ENCODE peak calls at places on chromosomes 12 and 14, in seven cellular contexts. C is stimulated activated CD4-positive, alpha-beta T cell treated with anti-CD3 and anti-CD28 coated beads, TNF-alpha, amount 100 ng/mL, for 48 hours; J is upper lobe of right lung; E is NCI-H1694; L is activated CD4-positive, alpha-beta memory T cell treated with anti-CD3 and anti-CD28 coated beads for 36 hours; Z is body of pancreas; D is CD8-positive, alpha-beta memory T cell. I is an unnamed sample.

GRCh38 chr12:129885287-129885686 is 18.5 kb downstream of the TMEM132D start:
- DNase-seq in C (no peak), J (no peak), E (no peak), L (no peak), Z (no peak), D (no peak), I (no peak)

GRCh38 chr12:65505321-65506121 is 227.0 kb downstream of the MSRB3 start:
- DNase-seq in C (no peak), J (no peak), E (no peak), L (no peak), Z (no peak), D (no peak), I (no peak)

GRCh38 chr12:107847830-107848229 is 73.3 kb downstream of the ASCL4 start:
- DNase-seq in C (no peak), J (no peak), E (no peak), L (no peak), Z (no peak), D (no peak), I (no peak)

GRCh38 chr14:71659165-71659564 is 273.1 kb upstream of the RGS6 start:
- DNase-seq in C (no peak), J (no peak), E (no peak), L (no peak), Z (no peak), D (no peak), I (no peak)

GRCh38 chr14:101716077-101716950 is 45.2 kb upstream of the PPP2R5C start:
- DNase-seq in C (no peak), J (no peak), E (no peak), L (no peak), Z (peak; percentile 9), D (no peak), I (peak; percentile 68)

GRCh38 chr14:100336618-100337530 is 13.7 kb downstream of the SLC25A47 start:
- DNase-seq in C (no peak), J (peak; percentile 34), E (no peak), L (peak; percentile 49), Z (peak; percentile 6), D (no peak), I (peak; percentile 44)

GRCh38 chr12:94714378-94714777 is 64.0 kb upstream of the TMCC3 start:
- DNase-seq in C (no peak), J (no peak), E (peak; percentile 17), L (no peak), Z (no peak), D (no peak), I (no peak)

GRCh38 chr14:26008290-26008689 is 589.5 kb downstream of the NOVA1 start:
- DNase-seq in C (no peak), J (no peak), E (no peak), L (no peak), Z (no peak), D (no peak), I (no peak)

GRCh38 chr14:85336817-85337216 is 193.1 kb upstream of the FLRT2 start:
- DNase-seq in C (no peak), J (no peak), E (no peak), L (no peak), Z (no peak), D (no peak), I (no peak)

GRCh38 chr12:85057370-85057963 is 21.3 kb downstream of the LRRIQ1 start:
- DNase-seq in C (peak; percentile 8), J (no peak), E (peak; percentile 13), L (peak; percentile 22), Z (peak; percentile 38), D (no peak), I (no peak)

GRCh38 chr12:48459259-48459658 is 13.1 kb upstream of the ANP32D start:
- DNase-seq in C (no peak), J (no peak), E (no peak), L (no peak), Z (no peak), D (no peak), I (no peak)

GRCh38 chr12:95312656-95313055 is 95.0 kb downstream of the VEZT start:
- DNase-seq in C (no peak), J (no peak), E (no peak), L (no peak), Z (no peak), D (no peak), I (no peak)

GRCh38 chr12:88946377-88946997 is 366.2 kb upstream of the KITLG start:
- DNase-seq in C (no peak), J (no peak), E (no peak), L (no peak), Z (no peak), D (no peak), I (no peak)

GRCh38 chr12:49803693-49804450 is 24.3 kb downstream of the NCKAP5L start:
- DNase-seq in C (no peak), J (no peak), E (no peak), L (no peak), Z (no peak), D (no peak), I (no peak)

GRCh38 chr12:6347367-6348338 is 5.8 kb upstream of the TNFRSF1A start:
- DNase-seq in C (no peak), J (no peak), E (no peak), L (no peak), Z (peak; percentile 58), D (no peak), I (peak; percentile 86)

GRCh38 chr12:6961278-6961694 is 9.2 kb downstream of the PHB2 start:
- DNase-seq in C (peak; percentile 90), J (peak; percentile 94), E (no peak), L (peak; percentile 97), Z (peak; percentile 66), D (peak; percentile 88), I (peak; percentile 95)

GRCh38 chr12:80815351-80815750 is 98.6 kb downstream of the MYF5 start:
- DNase-seq in C (no peak), J (no peak), E (no peak), L (no peak), Z (no peak), D (no peak), I (no peak)

GRCh38 chr12:66354291-66354690 is 52.0 kb downstream of the HELB start:
- DNase-seq in C (no peak), J (no peak), E (no peak), L (no peak), Z (no peak), D (no peak), I (no peak)

GRCh38 chr14:31252865-31253264 is 45.3 kb upstream of the HECTD1 start:
- DNase-seq in C (no peak), J (no peak), E (no peak), L (no peak), Z (no peak), D (no peak), I (no peak)

GRCh38 chr12:24500466-24501232 is 448.3 kb downstream of the BCAT1 start:
- DNase-seq in C (no peak), J (no peak), E (no peak), L (no peak), Z (no peak), D (no peak), I (no peak)

GRCh38 chr14:37051153-37051552 is 121.3 kb downstream of the SLC25A21 start:
- DNase-seq in C (no peak), J (no peak), E (no peak), L (no peak), Z (no peak), D (no peak), I (no peak)

GRCh38 chr14:101224356-101225115 is 321.0 kb upstream of the RTL1 start:
- DNase-seq in C (no peak), J (no peak), E (no peak), L (no peak), Z (no peak), D (no peak), I (no peak)

GRCh38 chr12:57736743-57737466 is 1.6 kb downstream of the AGAP2 start:
- DNase-seq in C (no peak), J (no peak), E (no peak), L (no peak), Z (no peak), D (no peak), I (peak; percentile 74)

GRCh38 chr14:103549361-103550311 is 12.8 kb downstream of the BAG5 start:
- DNase-seq in C (no peak), J (no peak), E (peak; percentile 47), L (no peak), Z (no peak), D (no peak), I (peak; percentile 72)

GRCh38 chr12:79016181-79016580 is 151.6 kb downstream of the SYT1 start:
- DNase-seq in C (no peak), J (no peak), E (no peak), L (no peak), Z (no peak), D (no peak), I (no peak)

GRCh38 chr12:116183741-116184141 is 93.8 kb downstream of the MED13L start:
- DNase-seq in C (no peak), J (no peak), E (no peak), L (no peak), Z (no peak), D (no peak), I (no peak)

GRCh38 chr14:73786632-73786941 is 65.0 kb upstream of the PTGR2 start:
- DNase-seq in C (peak; percentile 26), J (peak; percentile 81), E (no peak), L (no peak), Z (peak; percentile 48), D (no peak), I (no peak)

GRCh38 chr12:42960087-42960527 is 370.6 kb upstream of the PRICKLE1 start:
- DNase-seq in C (no peak), J (no peak), E (no peak), L (no peak), Z (no peak), D (no peak), I (no peak)

I was measured in spleen.